ENCODE peak calls at places on chromosomes 6 and 20, in seven cellular contexts. A, M, T, Q, R, G and N are unnamed samples.

GRCh38 chr6:43396408-43397149 is 27.1 kb upstream of the ZNF318 start:
- DNase-seq in A (peak; percentile 22), M (no peak), T (no peak), Q (no peak), R (no peak), G (no peak), N (no peak)

GRCh38 chr20:47455133-47456040 is 46.3 kb upstream of the NCOA3 start:
- DNase-seq in A (no peak), M (no peak), T (no peak), Q (no peak), R (peak; percentile 27), G (no peak), N (no peak)

GRCh38 chr6:167768471-167769215 is 58.1 kb upstream of the AFDN start:
- DNase-seq in A (no peak), M (no peak), T (no peak), Q (no peak), R (no peak), G (no peak), N (no peak)

GRCh38 chr6:129321303-129321702 is 388.7 kb downstream of the ARHGAP18 start:
- DNase-seq in A (no peak), M (no peak), T (no peak), Q (no peak), R (no peak), G (no peak), N (no peak)

GRCh38 chr6:153104220-153104619 is 26.9 kb downstream of the RGS17 start:
- DNase-seq in A (no peak), M (no peak), T (no peak), Q (no peak), R (peak; percentile 18), G (no peak), N (no peak)

GRCh38 chr20:6525447-6526303 is 241.8 kb upstream of the BMP2 start:
- DNase-seq in A (no peak), M (no peak), T (no peak), Q (no peak), R (peak; percentile 19), G (no peak), N (no peak)

GRCh38 chr20:51784299-51784698 is 16.1 kb upstream of the ATP9A start:
- DNase-seq in A (no peak), M (no peak), T (no peak), Q (no peak), R (no peak), G (no peak), N (no peak)

GRCh38 chr6:15512126-15512525 is 150.7 kb downstream of the DTNBP1 start:
- DNase-seq in A (no peak), M (no peak), T (no peak), Q (no peak), R (no peak), G (no peak), N (no peak)

GRCh38 chr6:75855047-75855446 is 106.0 kb downstream of the MYO6 start:
- DNase-seq in A (peak; percentile 16), M (no peak), T (no peak), Q (no peak), R (peak; percentile 83), G (peak; percentile 73), N (no peak)

GRCh38 chr20:10596726-10597125 is 77.1 kb downstream of the JAG1 start:
- DNase-seq in A (peak; percentile 45), M (no peak), T (no peak), Q (no peak), R (peak; percentile 80), G (no peak), N (no peak)

GRCh38 chr6:5950448-5950847 is 56.3 kb downstream of the NRN1 start:
- DNase-seq in A (no peak), M (no peak), T (no peak), Q (no peak), R (no peak), G (peak; percentile 57), N (no peak)